ENCODE peak calls at places on chromosome 16, in nine cellular contexts. Z is H9, Y is AG09309, X is PC-3, R is A549, I is coronary artery, G is heart right ventricle, T is fibroblast of the aortic adventitia, P is left ventricle myocardium inferior. A is an unnamed sample.
A peak's percentile ranks its signal among the peaks of the same experiment; 100 is the strongest.

GRCh38 chr16:50718061-50718760 is 23.7 kb upstream of the CYLD start:
- DNase-seq in Z (no peak), Y (no peak), X (no peak), R (no peak), I (no peak), G (no peak), T (peak; percentile 64), P (no peak), A (no peak)

GRCh38 chr16:22250522-22250921 is 44.4 kb downstream of the EEF2K start:
- DNase-seq in Z (no peak), Y (no peak), X (no peak), R (no peak), I (no peak), G (no peak), T (peak; percentile 59), P (no peak), A (no peak)

GRCh38 chr16:57618306-57619132 is 9.9 kb upstream of the ADGRG1 start:
- DNase-seq in Z (peak; percentile 9), Y (no peak), X (peak; percentile 53), R (no peak), I (peak; percentile 60), G (no peak), T (no peak), P (no peak), A (no peak)

GRCh38 chr16:80954985-80955384 is 51.7 kb downstream of the CMC2 start:
- DNase-seq in Z (no peak), Y (no peak), X (no peak), R (no peak), I (no peak), G (no peak), T (no peak), P (no peak), A (no peak)

GRCh38 chr16:65414284-65414984 is 292.6 kb upstream of the CDH11 start:
- DNase-seq in Z (no peak), Y (peak; percentile 42), X (peak; percentile 90), R (no peak), I (no peak), G (no peak), T (peak; percentile 75), P (no peak), A (no peak)

GRCh38 chr16:4376126-4376819 is 4.6 kb downstream of the VASN start:
- DNase-seq in Z (no peak), Y (no peak), X (peak; percentile 60), R (no peak), I (peak; percentile 98), G (peak; percentile 86), T (peak; percentile 94), P (peak; percentile 91), A (no peak)

GRCh38 chr16:4344659-4345438 is 6.3 kb downstream of the PAM16 start:
- DNase-seq in Z (no peak), Y (no peak), X (no peak), R (peak; percentile 44), I (no peak), G (no peak), T (peak; percentile 32), P (no peak), A (no peak)

GRCh38 chr16:85523602-85524364 is 89.3 kb upstream of the GSE1 start:
- DNase-seq in Z (peak; percentile 79), Y (no peak), X (no peak), R (no peak), I (no peak), G (peak; percentile 59), T (no peak), P (peak; percentile 58), A (peak; percentile 77)

GRCh38 chr16:68328151-68328859 is 17.5 kb downstream of the PRMT7 start:
- DNase-seq in Z (peak; percentile 90), Y (peak; percentile 62), X (peak; percentile 83), R (peak; percentile 88), I (peak; percentile 80), G (peak; percentile 72), T (peak; percentile 85), P (peak; percentile 64), A (peak; percentile 80)

GRCh38 chr16:82633964-82634600 is 7.3 kb downstream of the CDH13 start:
- DNase-seq in Z (no peak), Y (no peak), X (peak; percentile 25), R (no peak), I (no peak), G (no peak), T (peak; percentile 45), P (no peak), A (peak; percentile 72)

GRCh38 chr16:82629441-82630027 is 2.8 kb downstream of the CDH13 start:
- DNase-seq in Z (no peak), Y (no peak), X (peak; percentile 88), R (no peak), I (no peak), G (no peak), T (peak; percentile 87), P (no peak), A (no peak)

GRCh38 chr16:82630219-82630618 is 3.5 kb downstream of the CDH13 start:
- DNase-seq in Z (no peak), Y (no peak), X (peak; percentile 55), R (no peak), I (no peak), G (no peak), T (peak; percentile 58), P (no peak), A (no peak)

GRCh38 chr16:82630688-82631087 is 3.9 kb downstream of the CDH13 start:
- DNase-seq in Z (no peak), Y (no peak), X (peak; percentile 35), R (no peak), I (no peak), G (no peak), T (peak; percentile 54), P (no peak), A (no peak)

DNA sequence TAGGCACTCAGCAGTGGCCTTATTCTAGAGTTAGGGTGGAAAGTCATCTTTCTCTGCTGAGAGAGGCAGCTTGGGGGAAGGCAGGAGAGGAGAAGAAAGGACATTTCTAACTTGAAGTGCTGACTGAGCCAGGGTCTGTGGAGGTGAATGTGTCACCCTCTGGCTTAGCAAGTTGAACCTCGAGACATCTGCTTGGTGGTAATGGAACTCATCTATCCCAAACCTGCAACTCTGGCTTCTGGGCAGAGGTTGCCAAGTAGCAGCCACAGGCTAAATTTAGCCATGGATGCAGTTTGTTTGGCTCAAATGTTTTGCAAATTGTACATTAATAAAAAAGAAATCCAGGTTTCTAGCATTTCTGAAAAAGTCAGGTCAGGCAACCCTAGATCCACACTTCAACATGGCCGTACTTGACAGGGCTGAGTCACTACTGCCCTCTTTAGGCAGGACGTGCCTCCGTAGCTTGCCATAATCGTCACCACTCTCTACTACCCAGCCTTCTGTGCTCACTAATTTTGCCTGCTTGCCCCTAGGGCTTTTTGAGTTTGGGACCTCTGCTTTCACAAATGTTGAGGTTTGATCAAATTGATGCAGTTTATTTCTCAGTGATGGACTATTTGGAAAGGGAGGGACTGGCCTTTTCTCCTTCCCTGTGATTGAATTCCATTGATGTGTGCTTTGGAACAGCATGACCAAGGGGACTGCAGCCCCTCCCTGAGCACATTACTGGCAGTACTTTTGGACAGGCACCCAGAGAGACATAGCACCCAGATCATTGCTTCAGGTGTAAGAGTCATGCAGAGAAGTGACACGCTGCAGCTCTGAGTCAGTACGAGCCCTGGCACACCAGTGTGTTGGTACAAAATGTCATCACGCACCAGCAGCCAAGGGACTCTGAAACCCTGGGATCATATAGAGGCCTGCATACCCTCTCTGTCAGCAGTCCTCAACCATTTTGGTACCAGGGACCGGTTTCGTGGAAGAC is 5.2 kb downstream of the CDH13 start:
- DNase-seq in Z (peak; percentile 50), Y (no peak), X (peak; percentile 19), R (peak; percentile 19), I (no peak), G (no peak), T (no peak), P (no peak), A (no peak)
- TF ChIP-seq CTCF in Z (peak; percentile 69), Y (peak; percentile 40), X (peak; percentile 24), R (no peak), I (no peak), G (no peak), T (no peak), P (peak; percentile 44), A (no peak)

DNA sequence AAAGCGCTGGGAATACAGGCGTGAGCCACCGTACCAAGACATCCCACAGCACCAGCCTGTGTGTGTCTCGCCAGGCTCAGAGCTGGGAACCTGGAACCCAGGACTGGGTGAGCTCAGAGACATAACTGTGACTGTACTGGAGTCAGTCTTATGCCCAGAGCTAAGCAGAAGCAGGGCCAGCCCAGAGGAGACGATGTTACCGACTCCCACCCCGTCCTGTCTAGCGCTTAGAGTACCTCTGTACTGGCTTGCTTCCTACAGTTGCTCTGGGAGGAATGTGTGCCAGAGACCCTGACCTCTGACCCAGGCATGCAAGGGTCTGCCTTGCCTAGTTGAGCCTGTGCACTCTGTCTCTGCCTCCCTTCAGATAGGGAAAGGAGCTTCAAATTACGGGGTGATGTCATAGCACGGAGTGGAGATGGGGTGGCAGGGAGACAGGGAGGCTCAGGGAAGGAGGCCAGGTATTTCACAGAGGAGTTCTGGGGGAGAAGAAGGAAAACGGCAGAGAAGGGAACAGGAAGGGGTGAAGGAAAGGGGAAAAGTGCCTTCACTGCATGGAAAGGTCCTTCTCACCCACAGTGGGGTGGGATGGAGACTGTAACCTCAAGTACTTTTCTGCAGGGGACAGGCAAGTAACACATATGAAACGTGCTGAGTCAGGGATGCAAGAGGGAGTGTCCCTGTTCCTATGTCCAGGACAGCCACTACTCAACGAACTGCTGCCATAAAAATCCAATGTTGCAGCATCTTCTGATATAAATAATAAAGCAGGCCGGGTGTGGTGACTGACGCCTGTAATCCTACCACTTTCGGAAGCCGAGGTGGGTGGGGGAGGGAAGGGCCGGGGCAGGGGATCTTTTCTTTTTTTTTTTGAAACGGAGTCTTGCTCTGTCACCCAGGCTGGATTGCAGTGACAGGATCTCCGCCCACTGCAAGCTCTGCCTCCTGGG is 5.8 kb upstream of the ARMC5 start:
- DNase-seq in Z (peak; percentile 44), Y (no peak), X (peak; percentile 34), R (peak; percentile 70), I (no peak), G (no peak), T (peak; percentile 71), P (no peak), A (no peak)
- TF ChIP-seq CTCF in Z (no peak), Y (no peak), X (no peak), R (no peak), I (no peak), G (no peak), T (no peak), P (no peak), A (no peak)

DNA sequence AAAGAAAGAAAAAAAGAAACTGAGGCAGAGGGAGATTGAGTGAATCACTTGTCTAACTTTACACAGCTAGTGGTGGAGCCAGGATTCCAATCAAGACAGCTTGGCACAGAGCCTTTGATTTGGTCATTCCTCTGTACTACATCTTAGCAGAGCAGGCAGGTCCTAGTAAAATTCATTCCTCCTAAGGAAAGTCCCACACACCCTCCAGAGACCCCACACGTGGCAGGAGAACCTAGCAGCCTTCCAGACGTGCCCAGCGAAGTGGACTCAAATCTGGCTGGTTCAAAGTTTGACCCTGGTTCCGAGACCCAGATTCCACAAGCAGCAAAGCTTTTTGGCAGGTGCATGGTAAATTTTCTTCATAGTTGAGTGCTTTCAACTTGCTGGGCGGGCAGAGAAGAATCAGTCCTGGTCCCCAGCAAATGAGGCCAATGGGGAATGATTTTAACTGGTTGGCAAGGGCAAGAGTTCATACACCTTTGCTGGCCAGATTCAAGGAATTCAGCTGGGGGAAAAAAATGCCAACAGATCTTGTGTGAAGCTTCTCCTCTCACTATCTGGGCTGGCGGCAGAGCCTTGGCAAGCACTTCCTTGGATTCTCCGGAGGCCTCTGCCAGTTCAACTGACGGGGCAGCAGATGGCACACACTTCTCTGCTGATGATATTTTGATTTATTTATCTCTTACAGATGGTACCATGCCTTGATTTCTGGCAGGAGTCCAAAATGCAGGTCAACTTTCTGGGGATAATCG is 82.4 kb downstream of the GSG1L start:
- DNase-seq in Z (no peak), Y (no peak), X (no peak), R (no peak), I (peak; percentile 65), G (no peak), T (no peak), P (no peak), A (no peak)
- TF ChIP-seq CTCF in Z (no peak), Y (no peak), X (no peak), R (no peak), I (no peak), G (no peak), T (no peak), P (no peak), A (no peak)

GRCh38 chr16:30184430-30185140 is 1.2 kb downstream of the CORO1A start:
- DNase-seq in Z (no peak), Y (no peak), X (no peak), R (no peak), I (peak; percentile 78), G (peak; percentile 11), T (no peak), P (peak; percentile 28), A (peak; percentile 19)
- TF ChIP-seq CTCF in Z (no peak), Y (no peak), X (no peak), R (no peak), I (no peak), G (no peak), T (no peak), P (no peak), A (no peak)